ENCODE peak calls at places on chromosomes 7 and 10, in eight cellular contexts. S is K562, T is body of pancreas, A is HCT116, I is AG04450, X is dorsolateral prefrontal cortex, H is Panc1, R is GM20000. L is an unnamed sample.

GRCh38 chr7:104458875-104459274 is 130.5 kb downstream of the LHFPL3 start:
- DNase-seq in S (no peak), T (no peak), A (no peak), I (no peak), X (no peak), H (no peak), R (no peak), L (no peak)

GRCh38 chr10:29243750-29244149 is 45.1 kb upstream of the LYZL1 start:
- DNase-seq in S (peak), T (no peak), A (peak), I (no peak), X (no peak), H (no peak), R (no peak), L (no peak)

GRCh38 chr10:740936-741431 is 51.5 kb upstream of the DIP2C start:
- DNase-seq in S (no peak), T (no peak), A (no peak), I (no peak), X (no peak), H (no peak), R (no peak), L (no peak)

GRCh38 chr10:2166061-2166460 is 428.7 kb upstream of the ADARB2 start:
- DNase-seq in S (no peak), T (no peak), A (no peak), I (no peak), X (no peak), H (no peak), R (no peak), L (no peak)

GRCh38 chr10:15348579-15348978 is 22.5 kb downstream of the FAM171A1 start:
- DNase-seq in S (no peak), T (no peak), A (no peak), I (no peak), X (no peak), H (no peak), R (no peak), L (no peak)

GRCh38 chr7:9498303-9498702 is 1064.9 kb downstream of the NXPH1 start:
- DNase-seq in S (no peak), T (no peak), A (no peak), I (no peak), X (no peak), H (no peak), R (no peak), L (no peak)

GRCh38 chr7:125061776-125062397 is 132.3 kb upstream of the POT1 start:
- DNase-seq in S (peak), T (no peak), A (peak), I (no peak), X (no peak), H (peak), R (peak), L (no peak)

GRCh38 chr7:29197916-29198315 is 3.3 kb downstream of the CHN2 start:
- DNase-seq in S (no peak), T (no peak), A (no peak), I (no peak), X (no peak), H (no peak), R (no peak), L (no peak)

GRCh38 chr10:36141786-36142560 is 499.9 kb upstream of the FZD8 start:
- DNase-seq in S (no peak), T (no peak), A (no peak), I (no peak), X (no peak), H (no peak), R (no peak), L (no peak)

GRCh38 chr7:34327681-34328080 is 330.3 kb upstream of the NPSR1 start:
- DNase-seq in S (no peak), T (no peak), A (no peak), I (no peak), X (no peak), H (no peak), R (no peak), L (no peak)

GRCh38 chr7:158415316-158415715 is 172.3 kb downstream of the PTPRN2 start:
- DNase-seq in S (no peak), T (peak), A (no peak), I (no peak), X (no peak), H (no peak), R (no peak), L (no peak)

GRCh38 chr7:131040467-131040932 is 287.2 kb upstream of the MKLN1 start:
- DNase-seq in S (peak), T (peak), A (peak), I (peak), X (no peak), H (peak), R (peak), L (no peak)

GRCh38 chr7:143975617-143976016 is 21.0 kb downstream of the OR2F1 start:
- DNase-seq in S (peak), T (no peak), A (peak), I (no peak), X (no peak), H (no peak), R (no peak), L (no peak)

GRCh38 chr10:15472431-15473400 is 101.6 kb upstream of the FAM171A1 start:
- DNase-seq in S (no peak), T (no peak), A (no peak), I (peak), X (no peak), H (no peak), R (no peak), L (no peak)

GRCh38 chr10:12321641-12322040 is 27.7 kb upstream of the CAMK1D start:
- DNase-seq in S (no peak), T (no peak), A (no peak), I (no peak), X (no peak), H (no peak), R (no peak), L (no peak)

DNA sequence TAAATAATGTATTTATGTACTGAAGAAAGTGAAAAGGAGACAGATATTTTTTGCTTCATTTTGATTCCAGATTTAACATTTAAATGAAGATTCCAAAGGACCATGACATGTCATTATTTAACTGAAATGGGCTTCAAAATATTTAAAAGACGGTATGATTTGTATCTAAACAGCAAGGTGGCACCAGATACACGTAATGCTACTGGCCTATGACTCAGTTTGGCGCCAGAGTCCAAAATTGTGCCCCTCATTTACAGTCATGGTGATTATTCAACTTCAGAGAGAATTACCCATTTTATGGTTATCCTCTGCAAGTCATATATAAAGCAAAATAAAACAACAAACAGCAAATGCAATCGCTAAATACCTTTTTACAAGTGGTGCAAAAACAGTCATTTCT is 94.5 kb downstream of the ETV1 start:
- DNase-seq in S (no peak), T (no peak), A (no peak), I (no peak), X (no peak), H (no peak), R (no peak), L (no peak)
- TF ChIP-seq CTCF in S (no peak), T (no peak), A (no peak), I (no peak), X (no peak), H (peak), R (no peak), L (peak)

DNA sequence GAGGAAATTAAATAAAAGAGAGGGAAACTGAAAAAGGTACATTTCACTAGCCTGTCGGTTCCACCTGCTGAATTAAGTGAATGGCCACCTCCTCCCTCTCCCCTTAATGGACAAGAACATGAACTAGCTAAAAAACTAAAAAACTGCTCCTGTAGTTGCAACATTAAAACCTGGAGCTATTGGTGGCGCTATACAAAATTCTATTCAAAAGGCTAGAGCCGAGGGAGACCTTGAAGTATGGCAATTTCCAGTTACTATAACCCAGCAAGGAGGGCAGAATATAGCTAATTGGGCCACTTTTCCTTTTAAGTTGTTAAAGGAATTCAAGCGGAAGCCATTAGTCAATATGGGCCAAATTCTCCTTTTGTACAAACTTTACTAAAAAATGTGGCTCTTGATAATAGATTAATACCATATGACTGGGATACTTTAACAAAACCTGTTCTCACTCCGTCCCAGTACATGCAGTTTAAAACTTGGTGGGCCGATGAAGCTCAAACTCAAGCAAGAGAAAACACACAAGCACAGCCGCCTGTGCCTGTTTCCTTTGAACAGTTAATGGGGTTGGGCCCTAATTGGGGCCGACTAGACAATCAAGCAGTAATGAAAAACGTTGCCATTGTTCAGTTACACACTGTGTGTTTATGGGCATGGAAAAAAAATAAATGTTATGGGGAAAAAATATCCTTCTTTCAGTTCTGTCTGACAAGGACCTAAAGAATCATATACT is 6.5 kb upstream of the CHST3 start:
- DNase-seq in S (peak), T (no peak), A (no peak), I (no peak), X (no peak), H (no peak), R (no peak), L (no peak)
- TF ChIP-seq CTCF in S (peak), T (no peak), A (peak), I (peak), X (no peak), H (no peak), R (no peak), L (no peak)

DNA sequence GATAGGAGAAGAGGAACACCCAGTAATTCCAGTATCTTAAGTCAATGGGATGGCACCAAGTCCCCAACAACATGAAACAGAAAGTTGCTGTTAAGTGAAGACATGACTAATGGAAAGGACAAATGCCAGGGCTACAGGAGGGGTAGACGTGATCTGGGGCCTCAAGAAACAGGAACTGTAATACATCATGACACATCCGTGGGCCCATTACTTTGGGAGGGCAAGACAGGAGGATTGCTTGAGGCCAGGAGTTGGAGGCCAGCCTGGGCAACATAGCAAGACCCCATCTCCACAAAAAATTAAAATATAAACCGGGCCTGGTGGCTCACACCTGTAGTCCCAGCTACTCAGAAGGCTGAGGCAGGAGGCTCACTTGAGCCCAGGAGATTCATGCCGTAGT is 408.6 kb upstream of the PRKCQ start:
- DNase-seq in S (no peak), T (no peak), A (no peak), I (no peak), X (no peak), H (no peak), R (no peak), L (no peak)
- TF ChIP-seq CTCF in S (no peak), T (no peak), A (no peak), I (no peak), X (no peak), H (no peak), R (no peak), L (no peak)

DNA sequence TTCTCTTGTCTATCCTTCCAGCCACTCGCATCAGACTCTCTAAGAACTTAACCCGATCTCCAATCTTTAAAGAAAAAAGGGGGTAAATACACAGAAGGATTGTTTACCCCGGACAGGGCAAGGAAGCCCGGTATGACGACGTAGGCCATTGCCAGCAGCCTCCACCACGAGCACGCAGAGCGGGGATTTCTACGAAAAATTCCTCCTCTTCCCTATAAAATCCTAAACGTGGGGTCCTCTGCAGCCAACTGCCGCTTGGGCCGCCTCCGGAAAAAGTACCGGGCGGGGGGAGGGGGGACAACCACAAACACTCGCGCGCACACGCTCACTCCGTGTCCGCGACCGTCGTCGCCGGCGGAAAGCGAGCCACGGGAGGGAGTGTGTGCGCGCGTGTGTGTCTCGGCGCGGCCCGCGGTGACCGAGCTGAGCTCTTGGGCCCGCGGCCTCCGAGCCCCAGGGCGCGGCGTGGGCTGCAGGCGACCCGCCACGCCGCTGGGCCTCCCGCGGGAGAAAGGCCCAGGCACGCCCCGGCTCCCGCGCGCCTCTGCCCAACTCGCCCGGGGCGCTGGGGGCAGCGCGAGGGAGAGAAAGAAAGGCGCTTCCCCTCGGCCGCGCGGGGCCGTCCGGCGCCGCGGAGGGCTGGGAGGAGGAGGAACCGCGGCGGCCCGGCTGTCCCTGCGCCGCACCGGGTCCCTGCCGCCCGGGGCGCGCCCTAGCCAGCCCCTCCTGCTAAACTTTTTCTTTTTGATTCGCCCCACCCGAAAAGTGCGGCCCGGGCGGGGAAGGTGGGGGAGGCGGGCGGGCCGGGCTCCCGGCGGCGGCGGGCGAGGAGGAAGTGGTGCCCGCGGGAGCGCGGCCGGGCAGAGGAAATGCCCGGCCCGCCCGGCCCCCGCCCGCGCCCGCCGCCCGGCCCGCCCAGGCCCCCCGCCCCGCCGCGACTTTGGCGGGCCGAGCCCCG is 1.6 kb downstream of the CTBP2 start:
- DNase-seq in S (peak), T (peak), A (no peak), I (no peak), X (peak), H (no peak), R (peak), L (no peak)
- TF ChIP-seq CTCF in S (no peak), T (no peak), A (no peak), I (no peak), X (no peak), H (no peak), R (no peak), L (no peak)